ENCODE peak calls at places on chromosomes 13 and 19, in ten cellular contexts. P, D, O, A, S, I, R, V, F and Z are unnamed samples.

GRCh38 chr13:98251708-98252107 is 74.6 kb upstream of the RNF113B start:
- DNase-seq in P (no peak), D (no peak), O (no peak), A (no peak), S (no peak), I (no peak), R (no peak), V (no peak), F (no peak), Z (no peak)

GRCh38 chr19:16168465-16169081 is 4.8 kb downstream of the CIB3 start:
- DNase-seq in P (peak; percentile 37), D (no peak), O (no peak), A (no peak), S (no peak), I (no peak), R (no peak), V (no peak), F (no peak), Z (peak; percentile 37)

GRCh38 chr19:19280561-19280960 is 7.5 kb upstream of the TM6SF2 start:
- DNase-seq in P (no peak), D (no peak), O (no peak), A (no peak), S (no peak), I (no peak), R (no peak), V (no peak), F (no peak), Z (no peak)

GRCh38 chr19:55319786-55320185 is 5.4 kb downstream of the TMEM150B start:
- DNase-seq in P (peak; percentile 78), D (no peak), O (peak; percentile 95), A (no peak), S (peak; percentile 78), I (no peak), R (no peak), V (no peak), F (no peak), Z (peak; percentile 59)

GRCh38 chr19:40433391-40434216 is 7.8 kb upstream of the SERTAD1 start:
- DNase-seq in P (peak; percentile 93), D (peak; percentile 95), O (peak; percentile 93), A (peak; percentile 98), S (peak; percentile 98), I (peak; percentile 87), R (peak; percentile 90), V (peak; percentile 94), F (peak; percentile 44), Z (peak; percentile 96)

GRCh38 chr13:97339019-97339988 is 94.7 kb upstream of the RAP2A start:
- DNase-seq in P (no peak), D (peak; percentile 68), O (no peak), A (peak; percentile 28), S (no peak), I (peak; percentile 47), R (peak; percentile 82), V (peak; percentile 79), F (no peak), Z (no peak)

GRCh38 chr19:49801966-49802661 is 11.0 kb downstream of the FUZ start:
- DNase-seq in P (peak; percentile 75), D (peak; percentile 90), O (peak; percentile 94), A (peak; percentile 77), S (peak; percentile 96), I (peak; percentile 62), R (peak; percentile 95), V (peak; percentile 98), F (no peak), Z (peak; percentile 55)

GRCh38 chr13:81001828-81002385 is 661.0 kb upstream of the SPRY2 start:
- DNase-seq in P (no peak), D (no peak), O (no peak), A (no peak), S (no peak), I (no peak), R (no peak), V (no peak), F (no peak), Z (no peak)

GRCh38 chr19:56405062-56405461 is 930 bp downstream of the ZNF583 start:
- DNase-seq in P (no peak), D (no peak), O (no peak), A (no peak), S (no peak), I (no peak), R (no peak), V (no peak), F (no peak), Z (no peak)

GRCh38 chr19:6060600-6061391 is 49.5 kb downstream of the RFX2 start:
- DNase-seq in P (peak; percentile 94), D (no peak), O (peak; percentile 64), A (no peak), S (peak; percentile 73), I (no peak), R (peak; percentile 71), V (peak; percentile 80), F (peak; percentile 57), Z (no peak)

GRCh38 chr19:4754248-4754647 is 30.6 kb upstream of the DPP9 start:
- DNase-seq in P (no peak), D (no peak), O (no peak), A (no peak), S (no peak), I (no peak), R (no peak), V (no peak), F (no peak), Z (peak; percentile 55)

GRCh38 chr19:49861541-49862410 is 5.6 kb downstream of the PNKP start:
- DNase-seq in P (no peak), D (peak; percentile 48), O (no peak), A (no peak), S (peak; percentile 85), I (no peak), R (no peak), V (peak; percentile 69), F (no peak), Z (no peak)

GRCh38 chr19:23098988-23099387 is 17.8 kb upstream of the ZNF730 start:
- DNase-seq in P (no peak), D (no peak), O (no peak), A (no peak), S (no peak), I (no peak), R (no peak), V (no peak), F (no peak), Z (no peak)

GRCh38 chr19:55080121-55080914 is 4.6 kb downstream of the EPS8L1 start:
- DNase-seq in P (peak; percentile 96), D (peak; percentile 78), O (peak; percentile 98), A (peak; percentile 89), S (peak; percentile 89), I (peak; percentile 86), R (no peak), V (no peak), F (peak; percentile 46), Z (peak; percentile 39)

GRCh38 chr19:47729799-47730520 is 15.4 kb upstream of the NOP53 start:
- DNase-seq in P (peak; percentile 97), D (peak; percentile 77), O (peak; percentile 97), A (peak; percentile 93), S (peak; percentile 91), I (peak; percentile 91), R (peak; percentile 77), V (peak; percentile 74), F (no peak), Z (peak; percentile 35)

GRCh38 chr19:45794627-45795026 is 2.0 kb upstream of the DMWD start:
- DNase-seq in P (no peak), D (no peak), O (no peak), A (no peak), S (no peak), I (no peak), R (no peak), V (no peak), F (no peak), Z (no peak)

GRCh38 chr13:37473035-37473434 is 125.5 kb downstream of the POSTN start:
- DNase-seq in P (peak; percentile 15), D (no peak), O (peak; percentile 61), A (no peak), S (no peak), I (no peak), R (no peak), V (no peak), F (no peak), Z (no peak)

DNA sequence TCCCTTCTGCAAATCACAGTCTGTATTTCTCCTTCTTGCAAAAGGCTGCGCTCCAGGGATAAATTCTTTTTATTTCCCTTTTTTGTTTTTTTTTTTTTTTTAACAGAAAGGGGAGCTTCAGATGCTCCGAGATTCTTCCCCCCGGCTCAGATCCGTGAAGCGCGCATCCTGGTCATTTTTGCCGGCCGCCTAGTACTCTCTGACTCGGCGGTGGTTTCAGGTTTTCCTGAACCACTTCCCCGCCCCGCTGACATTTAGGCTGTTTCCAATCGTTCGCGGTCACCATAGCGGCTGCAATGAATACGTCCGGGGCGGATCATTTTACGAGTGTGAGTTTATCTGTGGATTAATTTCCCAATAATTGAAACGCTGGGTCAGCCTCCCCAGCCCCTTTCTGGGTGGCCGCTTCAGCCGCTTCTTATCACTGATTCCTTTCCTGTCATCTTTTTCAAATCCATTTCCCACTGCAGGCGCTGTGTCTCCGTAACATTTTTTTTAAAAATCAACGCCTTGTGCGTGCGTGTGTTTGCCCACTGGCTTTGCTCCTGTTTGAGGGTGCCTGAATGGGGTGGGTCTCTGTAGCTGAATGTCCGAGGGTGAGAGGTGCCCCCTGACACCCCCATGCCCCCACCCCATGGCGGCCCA is 10.5 kb downstream of the ONECUT3 start:
- DNase-seq in P (no peak), D (no peak), O (no peak), A (no peak), S (no peak), I (no peak), R (no peak), V (no peak), F (no peak), Z (no peak)
- H3K27ac ChIP-seq in P (no peak overlapping the region), D (no peak overlapping the region), O (no peak overlapping the region), A (no peak overlapping the region), S (no peak overlapping the region), I (no peak overlapping the region), R (no peak overlapping the region), V (no peak overlapping the region), F (no peak overlapping the region), Z (no peak overlapping the region)

DNA sequence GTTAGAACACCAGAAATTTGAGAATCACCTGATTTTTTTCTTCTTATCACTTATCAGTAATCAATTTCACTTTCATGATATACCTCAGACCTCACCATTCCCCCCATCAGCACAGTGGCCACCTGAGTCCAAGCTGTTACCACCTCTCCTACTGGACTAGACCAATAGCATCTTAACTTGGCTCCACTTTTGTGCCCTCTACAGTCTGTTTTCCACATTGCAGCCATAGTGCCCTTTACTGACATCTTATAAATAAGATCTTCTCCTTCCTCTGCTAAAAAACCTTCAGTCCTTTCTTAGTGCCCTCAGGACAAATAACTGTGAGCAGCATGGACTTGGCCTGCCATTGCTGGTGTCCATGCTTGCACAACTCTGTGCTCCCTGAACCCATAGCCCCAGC is 380.7 kb downstream of the LMO7 start:
- DNase-seq in P (peak; percentile 13), D (no peak), O (peak; percentile 87), A (peak; percentile 43), S (no peak), I (no peak), R (no peak), V (peak; percentile 54), F (peak; percentile 7), Z (peak; percentile 53)
- H3K4me3 ChIP-seq in P (no peak overlapping the region), D (no peak overlapping the region), O (no peak overlapping the region), A (no peak overlapping the region), S (no peak overlapping the region), I (no peak overlapping the region), R (no peak overlapping the region), V (no peak overlapping the region), F (no peak overlapping the region), Z (no peak overlapping the region)

GRCh38 chr13:33262997-33263396 is 22.6 kb downstream of the STARD13 start:
- DNase-seq in P (no peak), D (no peak), O (no peak), A (no peak), S (no peak), I (no peak), R (no peak), V (no peak), F (no peak), Z (no peak)
- H3K4me1 ChIP-seq in P (no peaks in the 10 kb centered on the region), D (peaks cover 9% of the 10 kb centered on the region), O (no peaks in the 10 kb centered on the region), A (peaks cover 55% of the 10 kb centered on the region), S (peaks cover 13% of the 10 kb centered on the region), I (peaks cover 24% of the 10 kb centered on the region), R (no peaks in the 10 kb centered on the region), V (peaks cover 59% of the 10 kb centered on the region), F (no peaks in the 10 kb centered on the region), Z (peaks cover 31% of the 10 kb centered on the region)

GRCh38 chr13:109655206-109655600 is 131.2 kb downstream of the IRS2 start:
- DNase-seq in P (no peak), D (no peak), O (no peak), A (no peak), S (no peak), I (no peak), R (no peak), V (no peak), F (no peak), Z (no peak)
- H3K27ac ChIP-seq in P (no peak overlapping the region), D (no peak overlapping the region), O (no peak overlapping the region), A (no peak overlapping the region), S (peak overlapping the region; percentile 27), I (peak overlapping the region; percentile 71), R (peak overlapping the region; percentile 45), V (peak overlapping the region; percentile 65), F (no peak overlapping the region), Z (no peak overlapping the region)